ENCODE peak calls at places on chromosomes 7 and 10, in six cellular contexts. H is left lung, R is H1, U is fibroblast of lung, B is endodermal cell, P is mesendoderm. Z is an unnamed sample. For H3K4me1, the result is how much of the 10 kb centered on the place peaks cover.

GRCh38 chr10:52215745-52216361 is 98.2 kb upstream of the DKK1 start:
- DNase-seq in H (no peak), R (no peak), U (peak), B (peak), P (peak), Z (no peak)

GRCh38 chr10:101704306-101704705 is 9.3 kb upstream of the FBXW4 start:
- DNase-seq in H (no peak), R (no peak), U (no peak), B (no peak), P (no peak), Z (no peak)

GRCh38 chr7:75686551-75686950 is 52.2 kb downstream of the HIP1 start:
- DNase-seq in H (no peak), R (no peak), U (no peak), B (no peak), P (no peak), Z (no peak)

GRCh38 chr10:12466701-12467100 is 117.4 kb downstream of the CAMK1D start:
- DNase-seq in H (no peak), R (no peak), U (peak), B (no peak), P (no peak), Z (no peak)

GRCh38 chr10:82969405-82969804 is 1094.4 kb downstream of the NRG3 start:
- DNase-seq in H (no peak), R (no peak), U (peak), B (no peak), P (peak), Z (no peak)

GRCh38 chr7:148501707-148502139 is 88.8 kb upstream of the C7orf33 start:
- DNase-seq in H (no peak), R (peak), U (peak), B (peak), P (peak), Z (no peak)

GRCh38 chr7:114689391-114689790 is 232.5 kb upstream of the MDFIC start:
- DNase-seq in H (no peak), R (no peak), U (no peak), B (no peak), P (peak), Z (no peak)

GRCh38 chr10:103197177-103197576 is 4.1 kb upstream of the NT5C2 start:
- DNase-seq in H (no peak), R (no peak), U (peak), B (no peak), P (peak), Z (peak)

GRCh38 chr10:107914450-107915276 is 750.2 kb upstream of the SORCS1 start:
- DNase-seq in H (peak), R (no peak), U (peak), B (peak), P (peak), Z (no peak)

GRCh38 chr7:98178321-98178720 is 32.9 kb upstream of the BHLHA15 start:
- DNase-seq in H (peak), R (no peak), U (no peak), B (no peak), P (no peak), Z (no peak)

GRCh38 chr7:6446977-6447588 is 671 bp downstream of the DAGLB start:
- DNase-seq in H (peak), R (no peak), U (peak), B (peak), P (peak), Z (peak)

GRCh38 chr7:105268056-105268455 is 120.7 kb downstream of the SRPK2 start:
- DNase-seq in H (no peak), R (no peak), U (peak), B (no peak), P (no peak), Z (no peak)

GRCh38 chr10:113485801-113486200 is 67.1 kb upstream of the HABP2 start:
- DNase-seq in H (no peak), R (no peak), U (peak), B (no peak), P (no peak), Z (no peak)

GRCh38 chr10:98253499-98253898 is 14.5 kb downstream of the LOXL4 start:
- DNase-seq in H (no peak), R (no peak), U (no peak), B (peak), P (no peak), Z (no peak)

GRCh38 chr7:49397750-49398149 is 375.7 kb upstream of the VWC2 start:
- DNase-seq in H (no peak), R (no peak), U (no peak), B (no peak), P (no peak), Z (no peak)

GRCh38 chr10:110502851-110503301 is 5.2 kb downstream of the DUSP5 start:
- DNase-seq in H (no peak), R (no peak), U (peak), B (no peak), P (no peak), Z (no peak)

GRCh38 chr7:66075590-66076458 is at the start of gene ASL:
- DNase-seq in H (peak), R (peak), U (peak), B (peak), P (peak), Z (peak)

GRCh38 chr7:52956379-52956915 is 79.0 kb upstream of the POM121L12 start:
- DNase-seq in H (no peak), R (no peak), U (no peak), B (no peak), P (peak), Z (no peak)

GRCh38 chr7:105876964-105877601 is 684 bp upstream of the ATXN7L1 start:
- DNase-seq in H (peak), R (peak), U (peak), B (peak), P (peak), Z (peak)

GRCh38 chr7:31986878-31987518 is 83.2 kb downstream of the PDE1C start:
- DNase-seq in H (no peak), R (no peak), U (peak), B (no peak), P (no peak), Z (no peak)

GRCh38 chr10:30812018-30812851 is 182.7 kb upstream of the LYZL2 start:
- DNase-seq in H (no peak), R (no peak), U (peak), B (no peak), P (no peak), Z (no peak)

GRCh38 chr7:102044984-102045673 is 227.7 kb downstream of the CUX1 start:
- DNase-seq in H (peak), R (no peak), U (peak), B (no peak), P (no peak), Z (peak)

GRCh38 chr10:13670311-13670710 is 83.5 kb downstream of the PRPF18 start:
- DNase-seq in H (no peak), R (no peak), U (no peak), B (no peak), P (no peak), Z (no peak)

GRCh38 chr7:73817121-73817520 is 13.7 kb upstream of the CLDN4 start:
- DNase-seq in H (peak), R (no peak), U (no peak), B (peak), P (no peak), Z (peak)

GRCh38 chr10:119211625-119212441 is 4.5 kb downstream of the GRK5 start:
- DNase-seq in H (no peak), R (no peak), U (peak), B (no peak), P (peak), Z (peak)
- H3K4me3 ChIP-seq in H (no peak), R (no peak), U (peak), B (no peak), P (no peak), Z (peak)

DNA sequence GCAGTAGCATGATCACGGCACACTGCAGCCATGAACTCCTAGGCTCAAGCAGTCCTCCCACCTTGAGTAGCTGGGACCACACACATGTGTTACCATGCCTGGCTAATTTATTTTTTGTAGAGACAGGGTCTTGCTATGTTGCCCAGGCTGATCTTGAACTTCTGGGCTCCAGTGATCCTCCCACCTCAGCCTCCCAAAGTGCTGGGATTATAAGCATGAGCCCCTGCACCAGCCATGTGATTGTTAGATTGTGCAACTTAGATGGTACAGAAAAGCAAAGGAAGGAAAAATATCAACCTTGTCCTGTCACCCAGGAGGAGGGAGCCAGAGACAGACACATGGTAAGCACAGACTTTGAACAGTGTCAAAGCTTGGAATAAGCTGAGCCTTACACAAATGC is 73.5 kb downstream of the CCNY start:
- DNase-seq in H (no peak), R (no peak), U (no peak), B (no peak), P (no peak), Z (no peak)
- H3K4me1 ChIP-seq in H (under half), R (under half), U (under half), B (under half), P (under half), Z (under half)

GRCh38 chr10:3485287-3485686 is 299.7 kb downstream of the KLF6 start:
- DNase-seq in H (no peak), R (no peak), U (no peak), B (no peak), P (peak), Z (no peak)
- H3K4me3 ChIP-seq in H (no peak), R (no peak), U (no peak), B (no peak), P (no peak), Z (no peak)

DNA sequence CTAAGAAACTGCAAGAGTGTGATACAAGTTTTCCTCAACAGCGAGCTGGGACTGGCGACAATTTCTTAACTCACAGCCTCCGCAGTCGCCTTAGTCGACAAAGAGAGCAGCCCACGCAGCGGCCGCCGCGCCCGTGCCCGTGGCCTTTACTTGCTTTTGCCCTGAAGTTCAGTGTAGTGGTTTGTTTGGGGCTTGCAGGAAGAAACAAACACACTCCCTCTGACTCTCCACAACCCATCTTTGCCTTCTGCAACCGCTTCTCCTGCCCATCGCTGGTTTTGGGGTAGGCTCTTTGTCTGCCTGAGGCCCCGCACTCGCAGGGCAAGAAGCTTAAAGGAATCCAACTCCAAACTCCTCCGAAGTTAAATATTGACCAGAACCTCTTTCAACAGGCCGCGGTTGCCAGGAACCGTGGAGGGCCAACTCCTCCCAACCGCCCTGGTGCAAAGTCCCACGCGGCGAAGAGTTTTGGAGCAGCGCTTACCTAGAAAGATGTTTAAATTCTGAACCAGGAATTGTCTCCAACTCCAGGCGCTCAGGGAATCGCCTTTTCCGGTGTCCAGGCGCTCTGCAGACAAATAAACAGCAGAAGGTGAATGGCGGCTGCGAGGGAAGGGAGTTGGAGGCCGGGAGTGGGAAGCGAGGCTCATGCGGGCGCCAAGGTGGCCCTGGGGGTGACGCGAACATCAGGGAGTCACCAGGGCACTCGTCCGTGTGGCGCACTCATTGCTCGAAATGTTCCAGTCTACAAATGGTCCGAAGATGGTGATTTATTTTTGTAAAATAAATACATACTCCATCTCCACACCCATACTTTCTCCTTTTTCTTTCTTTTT is 8.3 kb downstream of the HOXA4 start:
- DNase-seq in H (no peak), R (no peak), U (peak), B (peak), P (no peak), Z (peak)
- H3K4me1 ChIP-seq in H (under half), R (under half), U (under half), B (under half), P (under half), Z (under half)

DNA sequence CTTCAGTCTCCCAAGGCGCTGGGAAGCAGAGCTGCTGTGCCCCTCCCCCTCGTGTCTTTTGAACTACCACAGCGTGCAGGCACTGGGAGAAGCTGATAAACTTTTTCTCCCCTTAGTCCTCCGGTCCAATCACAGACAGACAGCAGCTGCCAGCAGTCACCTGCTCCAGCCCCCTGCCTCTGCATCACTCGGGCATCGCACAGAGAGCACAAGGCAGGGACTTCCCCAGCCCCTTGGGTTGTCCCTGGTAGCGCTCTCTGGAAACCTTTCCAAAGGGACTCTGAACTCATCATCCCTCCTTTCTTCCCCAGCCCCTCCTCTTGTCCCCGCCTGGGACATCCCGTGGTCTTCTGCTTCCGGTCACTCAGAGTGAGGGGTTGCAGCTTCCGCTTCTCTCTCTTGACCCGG is 1.4 kb upstream of the NEUROG3 start:
- DNase-seq in H (no peak), R (no peak), U (no peak), B (peak), P (no peak), Z (no peak)
- H3K4me3 ChIP-seq in H (no peak), R (peak), U (no peak), B (peak), P (no peak), Z (no peak)

GRCh38 chr7:77352688-77353406 is 63.3 kb downstream of the GSAP start:
- DNase-seq in H (no peak), R (no peak), U (peak), B (no peak), P (no peak), Z (no peak)

GRCh38 chr7:77353911-77354310 is 62.2 kb downstream of the GSAP start:
- DNase-seq in H (no peak), R (no peak), U (no peak), B (peak), P (peak), Z (no peak)

GRCh38 chr7:77354484-77354883 is 61.7 kb downstream of the GSAP start:
- DNase-seq in H (no peak), R (no peak), U (no peak), B (no peak), P (no peak), Z (no peak)

GRCh38 chr7:77353407-77353721 is 62.8 kb downstream of the GSAP start:
- DNase-seq in H (no peak), R (no peak), U (peak), B (no peak), P (no peak), Z (no peak)

DNA sequence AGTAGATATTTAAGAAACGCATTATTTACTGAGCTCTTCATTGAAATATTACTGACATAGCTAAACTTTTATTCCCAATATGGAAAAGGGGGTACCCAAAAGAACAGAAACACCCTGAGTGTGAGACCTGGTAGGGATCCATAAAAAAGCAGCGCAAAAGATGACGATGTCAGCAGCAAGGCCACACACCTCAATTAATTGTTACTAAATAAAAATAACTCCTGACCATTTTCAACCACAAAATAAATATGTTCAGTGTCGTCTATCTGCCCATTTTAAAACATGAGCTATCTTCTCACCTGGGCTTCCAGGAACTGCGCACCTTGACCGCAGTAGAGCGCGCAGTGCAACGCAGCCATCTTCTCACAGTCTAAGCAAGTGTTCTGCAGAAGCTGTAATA is 61.2 kb downstream of the GSAP start:
- DNase-seq in H (no peak), R (no peak), U (no peak), B (no peak), P (no peak), Z (no peak)
- H3K4me1 ChIP-seq in H (under half), R (under half), U (under half), B (under half), P (under half), Z (under half)

GRCh38 chr7:47534322-47535032 is 47.4 kb downstream of the TNS3 start:
- DNase-seq in H (peak), R (no peak), U (peak), B (peak), P (peak), Z (no peak)
- H3K4me3 ChIP-seq in H (no peak), R (no peak), U (no peak), B (peak), P (no peak), Z (no peak)

DNA sequence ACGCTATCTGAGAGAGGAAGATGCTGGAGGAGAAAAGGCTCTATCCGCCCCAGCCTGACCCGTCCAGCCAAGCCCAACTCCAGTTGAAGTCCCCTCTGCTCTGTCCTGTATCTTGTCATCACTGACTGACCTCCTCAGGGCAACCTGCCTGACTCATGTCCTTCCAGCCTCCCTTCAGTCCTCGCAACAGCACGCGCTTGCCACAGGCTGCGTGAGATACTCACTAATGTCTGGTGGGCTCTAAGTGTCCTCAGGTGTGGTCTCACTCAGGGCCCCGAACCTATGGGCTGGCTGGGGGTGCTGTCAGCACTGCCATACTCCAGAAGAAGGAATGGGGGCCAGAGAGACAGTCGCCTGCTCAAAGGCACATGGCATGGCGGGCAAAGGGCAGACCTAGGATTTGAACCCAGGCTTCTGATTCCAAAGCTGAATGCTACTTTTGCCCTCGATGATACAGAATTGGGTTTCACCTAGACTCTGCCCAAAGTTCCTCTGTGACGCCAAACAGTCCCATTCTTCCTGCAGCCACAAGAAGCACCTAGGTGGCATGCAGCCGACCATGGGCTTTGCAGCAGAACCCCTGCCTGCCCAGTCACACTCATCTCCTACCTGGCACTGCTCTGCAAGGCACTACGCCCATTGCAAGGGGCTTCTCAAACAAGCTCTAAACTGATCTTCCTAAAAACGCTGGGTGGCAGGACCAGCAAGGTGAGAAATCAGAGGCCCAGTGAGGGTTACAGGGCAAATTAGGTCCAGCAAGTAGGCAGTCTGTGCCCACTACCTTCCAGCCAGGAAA is 8.5 kb downstream of the FAM53B start:
- DNase-seq in H (no peak), R (no peak), U (no peak), B (peak), P (no peak), Z (peak)
- H3K4me1 ChIP-seq in H (half or more), R (under half), U (under half), B (under half), P (under half), Z (under half)

Z was measured in aorta.